ENCODE peak calls at places on chromosome 21, in seven cellular contexts. N is K562, R is HCT116, U is HepG2, O is GM12878, E is SK-N-SH, G is H1. B is an unnamed sample.

GRCh38 chr21:41344146-41344545 is 17.7 kb upstream of the MX2 start:
- DNase-seq in E (no peak), G (no peak), R (no peak), N (no peak), O (no peak), U (no peak), B (no peak)

GRCh38 chr21:37712204-37712934 is 203.9 kb downstream of the KCNJ6 start:
- DNase-seq in E (peak; percentile 64), R (peak; percentile 53), O (no peak), U (peak; percentile 41), N (peak; percentile 67), G (peak; percentile 41), B (peak; percentile 74)

GRCh38 chr21:41901782-41902181 is 22.6 kb upstream of the PRDM15 start:
- DNase-seq in N (no peak), U (no peak), E (no peak), R (no peak), O (no peak), G (no peak), B (no peak)

GRCh38 chr21:43687566-43688395 is 28.4 kb downstream of the RRP1B start:
- DNase-seq in R (no peak), O (no peak), E (no peak), U (no peak), N (no peak), G (no peak), B (no peak)

GRCh38 chr21:42363331-42363730 is 3.0 kb downstream of the TFF1 start:
- DNase-seq in O (no peak), G (no peak), R (no peak), U (no peak), N (no peak), E (no peak), B (no peak)

GRCh38 chr21:31491617-31492016 is 147.6 kb upstream of the TIAM1 start:
- DNase-seq in R (no peak), N (no peak), E (no peak), U (no peak), O (no peak), G (no peak), B (no peak)

GRCh38 chr21:35226302-35226701 is 177.2 kb upstream of the RUNX1 start:
- DNase-seq in G (no peak), R (no peak), E (no peak), N (no peak), U (peak; percentile 24), O (no peak), B (no peak)

GRCh38 chr21:40300300-40300699 is 433.1 kb downstream of the PCP4 start:
- DNase-seq in G (no peak), U (no peak), N (no peak), O (no peak), E (no peak), R (no peak), B (no peak)

GRCh38 chr21:31337991-31338891 is 5.8 kb downstream of the TIAM1 start:
- DNase-seq in R (no peak), U (no peak), E (no peak), N (no peak), O (no peak), G (no peak), B (no peak)

GRCh38 chr21:39860600-39860999 is 6.6 kb upstream of the PCP4 start:
- DNase-seq in R (no peak), G (no peak), N (no peak), U (no peak), O (no peak), E (no peak), B (no peak)

GRCh38 chr21:43268086-43268803 is 99.4 kb downstream of the CRYAA start:
- DNase-seq in R (no peak), U (peak; percentile 39), G (no peak), E (no peak), N (no peak), O (no peak), B (no peak)

GRCh38 chr21:42513151-42513984 is at the start of gene SLC37A1:
- DNase-seq in U (no peak), N (peak; percentile 65), O (no peak), R (no peak), E (peak; percentile 75), G (no peak), B (no peak)

GRCh38 chr21:15383588-15383987 is 318.8 kb upstream of the NRIP1 start:
- DNase-seq in G (no peak), N (no peak), U (no peak), E (no peak), R (no peak), O (no peak), B (no peak)

GRCh38 chr21:31253684-31254083 is 90.4 kb downstream of the TIAM1 start:
- DNase-seq in E (no peak), R (no peak), O (no peak), N (no peak), U (no peak), G (no peak), B (no peak)

GRCh38 chr21:43282358-43283120 is 113.7 kb downstream of the CRYAA start:
- DNase-seq in N (no peak), E (no peak), U (no peak), O (no peak), R (no peak), G (no peak), B (no peak)

GRCh38 chr21:42671778-42672593 is 18.6 kb downstream of the PDE9A start:
- DNase-seq in U (peak; percentile 73), G (no peak), O (no peak), R (no peak), N (no peak), E (no peak), B (no peak)

GRCh38 chr21:28669331-28669730 is 323.3 kb downstream of the LTN1 start:
- DNase-seq in U (no peak), E (no peak), N (no peak), R (no peak), G (no peak), O (no peak), B (no peak)

GRCh38 chr21:37945036-37945435 is 28.8 kb upstream of the KCNJ6 start:
- DNase-seq in O (no peak), G (no peak), U (no peak), N (no peak), E (no peak), R (no peak), B (no peak)

GRCh38 chr21:31115249-31115648 is 77.0 kb upstream of the KRTAP19-8 start:
- DNase-seq in G (no peak), U (no peak), O (no peak), R (no peak), E (no peak), N (no peak), B (no peak)

GRCh38 chr21:20306836-20307235 is 691.4 kb upstream of the NCAM2 start:
- DNase-seq in O (no peak), N (no peak), R (no peak), G (no peak), U (no peak), E (no peak), B (no peak)

GRCh38 chr21:28334407-28334806 is 658.3 kb downstream of the LTN1 start:
- DNase-seq in U (no peak), E (no peak), N (no peak), R (no peak), O (no peak), G (no peak), B (no peak)

GRCh38 chr21:28714795-28715464 is 277.7 kb downstream of the LTN1 start:
- DNase-seq in R (no peak), E (no peak), G (no peak), O (no peak), U (no peak), N (no peak), B (no peak)

GRCh38 chr21:41953831-41954653 is at the start of gene C2CD2:
- DNase-seq in O (no peak), G (no peak), U (peak; percentile 55), R (no peak), E (peak; percentile 91), N (peak; percentile 100), B (peak; percentile 60)

GRCh38 chr21:19874521-19874920 is 1123.7 kb upstream of the NCAM2 start:
- DNase-seq in O (no peak), G (no peak), U (no peak), E (no peak), N (no peak), R (no peak), B (no peak)

GRCh38 chr21:42251654-42252053 is 32.7 kb downstream of the ABCG1 start:
- DNase-seq in U (no peak), E (no peak), N (no peak), O (no peak), R (no peak), G (no peak), B (no peak)

GRCh38 chr21:23686737-23687136 is 1920.5 kb downstream of the MRPL39 start:
- DNase-seq in N (no peak), E (no peak), O (no peak), R (no peak), G (no peak), U (no peak), B (no peak)

DNA sequence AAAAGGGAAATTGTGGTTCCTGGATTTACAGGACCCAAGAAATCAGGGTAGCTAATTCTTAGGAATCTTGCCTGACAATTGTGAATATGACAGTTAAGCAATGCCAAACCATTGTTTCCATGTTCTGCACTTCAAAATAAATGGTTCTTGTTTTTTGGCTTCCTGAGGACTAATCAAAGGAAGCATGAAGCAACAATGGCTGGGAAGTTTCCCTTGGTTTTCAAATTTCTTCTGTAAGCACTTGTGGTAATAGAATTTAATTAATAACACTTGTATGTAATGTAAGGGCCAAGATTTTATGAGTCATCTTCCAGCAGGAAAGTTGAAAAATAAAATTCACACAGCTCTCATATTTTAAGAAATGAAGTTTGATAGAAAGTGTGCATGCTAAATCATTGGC is 31.7 kb downstream of the JAM2 start:
- DNase-seq in E (no peak), G (no peak), U (no peak), R (no peak), N (no peak), O (no peak), B (no peak)
- TF ChIP-seq YY1 in E (no peak), G (no peak), U (no peak), R (no peak), N (no peak), O (no peak), B (no peak)

GRCh38 chr21:26842976-26843911 is 2.0 kb downstream of the ADAMTS1 start:
- DNase-seq in N (no peak), U (no peak), G (no peak), E (peak; percentile 72), O (no peak), R (no peak), B (no peak)
- H3K9ac ChIP-seq in N (no peak overlapping the region), U (no peak overlapping the region), G (peak overlapping the region; percentile 82), E (peak overlapping the region; percentile 90), O (no peak overlapping the region), R (no peak overlapping the region), B (peak overlapping the region; percentile 98)

GRCh38 chr21:22490044-22490443 is 1491.8 kb downstream of the NCAM2 start:
- DNase-seq in U (no peak), E (no peak), O (no peak), N (no peak), G (no peak), R (no peak), B (no peak)
- TF ChIP-seq YY1 in U (no peak), E (no peak), O (no peak), N (no peak), G (no peak), R (no peak), B (no peak)

DNA sequence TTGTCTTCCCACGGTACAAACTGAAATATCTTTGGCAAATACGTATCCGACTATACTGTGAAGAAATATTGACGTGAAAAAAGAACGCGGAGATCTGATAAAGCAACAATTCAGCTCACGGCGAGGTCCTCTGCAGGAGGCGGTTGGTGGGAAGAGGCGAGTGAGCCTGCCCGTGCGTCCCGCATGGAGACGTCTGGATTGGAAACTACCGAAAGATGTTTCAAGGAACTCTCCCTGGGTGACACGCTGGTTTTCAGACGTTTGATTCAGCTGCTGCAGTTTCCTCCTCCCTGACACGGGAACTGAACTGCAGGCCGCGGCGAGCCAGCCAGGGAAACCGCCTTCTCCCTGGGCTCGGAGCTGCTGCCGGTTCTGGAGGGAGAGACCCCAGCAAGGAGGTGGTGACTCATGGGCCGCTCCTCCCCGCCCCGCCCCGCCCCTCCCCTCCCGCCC is 390 bp upstream of the COL6A1 start:
- DNase-seq in U (peak; percentile 47), E (peak; percentile 91), R (peak; percentile 52), O (no peak), N (peak; percentile 94), G (no peak), B (peak; percentile 72)
- H3K9ac ChIP-seq in U (no peak overlapping the region), E (peak overlapping the region; percentile 57), R (peak overlapping the region; percentile 67), O (peak overlapping the region; percentile 22), N (peak overlapping the region; percentile 26), G (no peak overlapping the region), B (peak overlapping the region; percentile 72)